ENCODE peak calls at places on chromosomes 12 and 14, in seven cellular contexts. S, H, W, O, V, R and M are unnamed samples.
A peak's percentile ranks its signal among the peaks of the same experiment; 100 is the strongest.

GRCh38 chr12:122471324-122472226 is 29.2 kb downstream of the ZCCHC8 start:
- DNase-seq in R (peak; percentile 22), S (no peak), H (peak; percentile 85), O (peak; percentile 69), V (no peak), W (peak; percentile 87), M (no peak)

GRCh38 chr12:124837958-124838803 is 25.5 kb downstream of the SCARB1 start:
- DNase-seq in O (peak; percentile 84), R (peak; percentile 60), H (peak; percentile 100), W (peak; percentile 98), V (peak; percentile 81), S (no peak), M (no peak)

GRCh38 chr12:6767301-6767591 is 1.1 kb downstream of the PTMS start:
- DNase-seq in W (no peak), V (no peak), H (no peak), R (no peak), O (no peak), S (no peak), M (no peak)

GRCh38 chr12:117968084-117968789 is 553 bp downstream of the KSR2 start:
- DNase-seq in H (no peak), R (no peak), W (no peak), V (no peak), S (no peak), O (no peak), M (no peak)

GRCh38 chr12:114838480-114838879 is 154.5 kb upstream of the TBX3 start:
- DNase-seq in S (no peak), R (no peak), O (no peak), V (no peak), H (no peak), W (no peak), M (no peak)

GRCh38 chr12:49622501-49623141 is 740 bp upstream of the PRPF40B start:
- DNase-seq in S (no peak), V (no peak), W (no peak), R (peak; percentile 39), H (no peak), O (peak; percentile 40), M (no peak)

GRCh38 chr12:112406519-112407488 is 2.6 kb downstream of the RPL6 start:
- DNase-seq in H (no peak), S (no peak), W (no peak), V (no peak), R (no peak), O (no peak), M (no peak)

GRCh38 chr12:51126297-51126696 is 42.9 kb upstream of the CSRNP2 start:
- DNase-seq in W (no peak), V (no peak), H (no peak), S (no peak), R (no peak), O (no peak), M (no peak)

GRCh38 chr12:119807380-119807779 is 69.7 kb downstream of the CIT start:
- DNase-seq in R (no peak), V (no peak), W (no peak), S (no peak), H (no peak), O (no peak), M (no peak)

GRCh38 chr14:90750701-90751100 is 65.5 kb downstream of the TTC7B start:
- DNase-seq in O (no peak), V (no peak), R (no peak), S (no peak), W (no peak), H (no peak), M (no peak)

GRCh38 chr14:103872492-103873113 is 25.2 kb upstream of the PPP1R13B start:
- DNase-seq in O (no peak), S (no peak), V (no peak), R (no peak), H (no peak), W (no peak), M (no peak)

GRCh38 chr12:51666696-51667095 is 75.7 kb downstream of the SCN8A start:
- DNase-seq in H (no peak), S (no peak), W (no peak), O (no peak), V (no peak), R (no peak), M (no peak)

GRCh38 chr12:30484658-30485057 is 211.0 kb downstream of the IPO8 start:
- DNase-seq in O (no peak), R (no peak), H (no peak), V (no peak), W (no peak), S (no peak), M (no peak)

GRCh38 chr12:121810234-121810817 is 6.5 kb downstream of the SETD1B start:
- DNase-seq in S (no peak), W (no peak), H (no peak), R (no peak), O (no peak), V (no peak), M (no peak)

GRCh38 chr12:39173689-39174088 is 268.3 kb upstream of the CPNE8 start:
- DNase-seq in O (no peak), S (no peak), V (no peak), R (no peak), W (no peak), H (peak; percentile 80), M (no peak)

GRCh38 chr14:50714452-50715073 is 46.5 kb upstream of the SAV1 start:
- DNase-seq in H (peak; percentile 67), V (no peak), W (peak; percentile 55), O (peak; percentile 39), S (no peak), R (no peak), M (no peak)

GRCh38 chr12:102571889-102572288 is 91.5 kb upstream of the IGF1 start:
- DNase-seq in H (no peak), S (no peak), R (no peak), O (no peak), V (no peak), W (no peak), M (no peak)

GRCh38 chr12:76300297-76300665 is 47.9 kb downstream of the BBS10 start:
- DNase-seq in O (no peak), S (no peak), V (no peak), W (no peak), H (no peak), R (no peak), M (no peak)

GRCh38 chr12:57260366-57260765 is 9.4 kb upstream of the STAC3 start:
- DNase-seq in W (no peak), S (no peak), R (no peak), V (no peak), H (no peak), O (no peak), M (no peak)

GRCh38 chr12:131831635-131832041 is 3.4 kb downstream of the MMP17 start:
- DNase-seq in H (peak; percentile 44), V (no peak), O (peak; percentile 5), R (no peak), W (peak; percentile 92), S (no peak), M (no peak)

GRCh38 chr12:66823857-66824570 is 145.1 kb upstream of the GRIP1 start:
- DNase-seq in W (no peak), V (no peak), R (no peak), S (no peak), H (peak; percentile 97), O (peak; percentile 34), M (peak; percentile 40)

GRCh38 chr12:66819587-66819986 is 140.7 kb upstream of the GRIP1 start:
- DNase-seq in W (no peak), O (no peak), R (no peak), V (no peak), S (no peak), H (no peak), M (no peak)

GRCh38 chr12:66822961-66823360 is 144.1 kb upstream of the GRIP1 start:
- DNase-seq in W (no peak), O (no peak), V (no peak), H (no peak), R (no peak), S (no peak), M (no peak)
- TF ChIP-seq CTCF in W (no peak), O (no peak), V (no peak), H (no peak), R (no peak), S (no peak), M (no peak)

GRCh38 chr14:58535084-58535483 is 102.7 kb upstream of the DACT1 start:
- DNase-seq in W (no peak), H (no peak), V (no peak), S (no peak), O (no peak), R (no peak), M (no peak)

GRCh38 chr14:58536975-58537374 is 100.8 kb upstream of the DACT1 start:
- DNase-seq in W (no peak), O (no peak), S (no peak), V (no peak), R (no peak), H (peak; percentile 77), M (no peak)

GRCh38 chr14:58533417-58533816 is 104.3 kb upstream of the DACT1 start:
- DNase-seq in H (no peak), O (peak; percentile 19), W (peak; percentile 12), S (no peak), R (no peak), V (no peak), M (no peak)
- H3K4me1 ChIP-seq in H (peaks cover 6% of the 10 kb centered on the region), O (peaks cover 9% of the 10 kb centered on the region), W (no peaks in the 10 kb centered on the region), S (no peaks in the 10 kb centered on the region), R (no peaks in the 10 kb centered on the region), V (peaks cover 30% of the 10 kb centered on the region), M (peaks cover 8% of the 10 kb centered on the region)

DNA sequence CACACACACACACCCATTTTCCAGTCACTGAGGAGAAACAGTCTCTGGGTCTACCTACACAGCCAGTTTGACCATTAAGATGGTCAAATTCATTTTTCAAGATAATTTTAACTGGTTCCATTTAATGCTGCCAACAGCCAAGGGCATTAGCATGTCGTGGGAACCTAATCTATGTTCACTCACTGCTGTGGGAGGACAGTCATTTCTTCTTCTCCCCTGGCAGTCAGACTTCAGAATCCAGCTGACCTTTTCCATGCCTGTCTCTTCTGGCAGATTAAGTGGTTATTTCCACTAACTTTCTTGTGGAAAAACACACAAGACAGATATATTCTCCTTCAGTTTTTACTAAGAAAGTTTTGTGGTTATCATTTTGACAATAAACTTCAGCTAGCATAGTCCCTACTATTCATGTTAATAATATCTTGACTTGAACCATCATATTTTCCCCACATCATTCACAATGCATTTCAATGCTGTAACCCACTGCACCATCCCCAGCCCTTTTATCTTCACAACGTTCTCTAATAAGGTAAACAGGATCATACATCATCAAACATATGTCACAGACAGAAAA is 82.2 kb downstream of the DAD1 start:
- DNase-seq in V (no peak), O (no peak), W (no peak), S (no peak), R (no peak), H (no peak), M (no peak)
- H3K4me3 ChIP-seq in V (no peak overlapping the region), O (no peak overlapping the region), W (no peak overlapping the region), S (peak overlapping the region; percentile 63), R (no peak overlapping the region), H (no peak overlapping the region), M (no peak overlapping the region)

DNA sequence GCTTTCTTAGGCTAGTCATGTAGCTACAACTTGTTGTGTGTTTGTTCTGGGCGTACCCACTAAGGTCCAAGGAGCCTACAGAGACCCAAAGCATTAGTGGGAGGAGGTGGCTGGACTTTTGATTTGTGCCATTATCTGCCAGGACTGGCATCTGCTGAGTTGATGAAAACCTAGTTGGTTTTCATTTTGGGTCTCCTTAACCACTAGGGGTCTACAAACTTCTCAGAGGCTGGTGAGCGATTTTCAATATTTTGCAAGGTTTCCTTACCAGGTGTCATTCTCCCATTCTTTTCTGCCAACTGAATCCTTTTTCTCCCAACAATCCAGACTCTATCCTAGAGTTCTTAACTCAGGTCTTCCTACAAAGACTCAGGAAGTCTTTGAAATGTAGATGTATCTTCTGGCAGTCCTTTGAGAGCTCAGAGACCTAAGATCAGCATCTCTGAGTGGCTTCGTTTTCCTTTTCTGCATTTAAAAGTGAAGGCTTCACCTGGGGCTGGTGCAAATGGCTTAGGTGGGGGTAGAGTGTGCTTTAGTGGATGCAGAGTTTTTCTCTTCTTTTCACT is 150.0 kb upstream of the RMST start:
- DNase-seq in R (no peak), O (no peak), W (no peak), S (no peak), H (peak; percentile 2), V (no peak), M (no peak)
- TF ChIP-seq CTCF in R (no peak), O (no peak), W (no peak), S (no peak), H (peak; percentile 36), V (no peak), M (no peak)